ENCODE peak calls at places on chromosomes 6 and 20, in nine cellular contexts. D is dorsolateral prefrontal cortex; K is H9; T is thoracic aorta; Z is CD8-positive, alpha-beta T cell; U is suprapubic skin; Y is fibroblast of lung; Q is left lung; M is heart right ventricle. F is an unnamed sample. For H3K27me3, the result is how much of the 10 kb centered on the place peaks cover.

GRCh38 chr6:87639373-87639772 is 49.4 kb downstream of the ORC3 start:
- DNase-seq in Q (no peak), M (no peak), K (no peak), U (no peak), T (no peak), Z (no peak), Y (no peak), D (no peak), F (no peak)

GRCh38 chr6:90646936-90647335 is 60.1 kb upstream of the MAP3K7 start:
- DNase-seq in D (no peak), K (no peak), Q (no peak), Z (no peak), U (no peak), T (no peak), Y (no peak), M (no peak), F (no peak)

GRCh38 chr6:44105146-44105545 is 22.1 kb downstream of the MRPL14 start:
- DNase-seq in T (no peak), D (no peak), Y (no peak), K (no peak), U (no peak), Q (no peak), Z (no peak), M (no peak), F (no peak)

GRCh38 chr6:108562503-108562993 is 1.8 kb downstream of the FOXO3 start:
- DNase-seq in Z (no peak), K (peak), T (peak), Q (peak), M (peak), Y (peak), D (peak), U (peak), F (peak)

GRCh38 chr20:62052842-62053464 is 12.7 kb downstream of the TAF4 start:
- DNase-seq in Y (no peak), K (no peak), U (no peak), Z (no peak), D (no peak), T (no peak), M (no peak), Q (no peak), F (peak)

GRCh38 chr6:7974932-7975763 is 64.6 kb upstream of the TXNDC5 start:
- DNase-seq in U (peak), Y (peak), D (peak), K (no peak), T (peak), M (peak), Z (no peak), Q (no peak), F (peak)

GRCh38 chr20:19015326-19015725 is 197.1 kb upstream of the SLC24A3 start:
- DNase-seq in D (no peak), T (no peak), Q (no peak), M (no peak), U (no peak), Y (no peak), K (no peak), Z (peak), F (no peak)

GRCh38 chr6:20630617-20631448 is 96.6 kb downstream of the CDKAL1 start:
- DNase-seq in U (no peak), K (no peak), Q (no peak), Y (no peak), D (no peak), M (no peak), T (no peak), Z (no peak), F (no peak)

GRCh38 chr20:23420943-23421925 is at the start of gene NAPB:
- DNase-seq in K (peak), Z (peak), Y (peak), U (peak), T (peak), M (peak), Q (peak), D (peak), F (peak)

GRCh38 chr6:18680842-18681241 is 293.7 kb downstream of the RNF144B start:
- DNase-seq in D (no peak), U (no peak), K (no peak), Y (no peak), Z (no peak), M (no peak), Q (no peak), T (no peak), F (no peak)

GRCh38 chr20:33387177-33387576 is 14.1 kb downstream of the CDK5RAP1 start:
- DNase-seq in Q (peak), T (no peak), Y (no peak), K (no peak), U (no peak), D (no peak), M (peak), Z (no peak), F (no peak)

DNA sequence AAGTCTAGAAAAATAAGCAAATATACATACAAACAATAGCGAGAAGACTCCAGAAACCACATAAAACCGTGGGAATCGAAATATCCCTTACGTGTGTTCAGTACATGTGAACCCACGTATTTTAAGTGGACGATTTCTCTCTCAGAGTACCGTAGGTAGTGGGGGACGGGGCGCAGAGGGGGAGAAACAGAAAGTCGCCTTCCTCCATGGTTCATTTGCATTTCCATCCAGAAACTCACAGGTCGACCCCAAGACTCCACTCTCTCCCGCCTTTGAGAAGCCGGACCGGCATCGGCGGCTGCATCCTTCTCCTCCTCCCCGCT is 538 bp upstream of the ENPP1 start:
- DNase-seq in Y (no peak), M (no peak), U (no peak), Q (no peak), D (no peak), K (no peak), Z (no peak), T (no peak), F (no peak)
- H3K27me3 ChIP-seq in Y (under half), M (under half), U (under half), Q (half or more), D (under half), K (under half), Z (under half), T (under half), F (under half)

GRCh38 chr6:10733151-10733715 is 10.4 kb downstream of the TMEM14C start:
- DNase-seq in Y (no peak), K (no peak), T (no peak), U (no peak), D (no peak), M (no peak), Q (no peak), Z (no peak), F (no peak)

GRCh38 chr6:10730254-10730653 is 7.4 kb downstream of the TMEM14C start:
- DNase-seq in U (no peak), M (no peak), Z (no peak), Y (no peak), T (no peak), K (no peak), D (no peak), Q (no peak), F (no peak)

GRCh38 chr6:10736721-10737120 is 10.9 kb upstream of the TMEM14B start:
- DNase-seq in Z (no peak), Q (no peak), D (no peak), T (no peak), Y (no peak), K (no peak), U (no peak), M (no peak), F (no peak)

GRCh38 chr6:10733863-10734262 is 11.0 kb downstream of the TMEM14C start:
- DNase-seq in Q (no peak), M (no peak), T (no peak), U (no peak), Y (no peak), Z (no peak), D (no peak), K (no peak), F (no peak)
- TF ChIP-seq CTCF in Q (no peak), M (no peak), T (no peak), U (no peak), Y (no peak), Z (no peak), D (no peak), K (no peak), F (no peak)

GRCh38 chr6:31170600-31170881 is at the start of gene POU5F1:
- DNase-seq in K (peak), M (no peak), Y (no peak), Q (no peak), D (peak), U (no peak), T (no peak), Z (no peak), F (no peak)
- H3K27ac ChIP-seq in K (peak), M (no peak), Y (no peak), Q (no peak), D (no peak), U (no peak), T (no peak), Z (no peak), F (no peak)

GRCh38 chr20:44701889-44702288 is 13.3 kb upstream of the CCN5 start:
- DNase-seq in T (no peak), D (no peak), Y (no peak), M (no peak), Z (no peak), U (no peak), Q (no peak), K (no peak), F (no peak)
- H3K27me3 ChIP-seq in T (under half), D (under half), Y (under half), M (under half), Z (under half), U (under half), Q (under half), K (under half), F (under half)

GRCh38 chr6:37242429-37243052 is 15.0 kb upstream of the TBC1D22B start:
- DNase-seq in M (peak), Q (no peak), U (no peak), Z (no peak), T (peak), Y (peak), D (no peak), K (no peak), F (peak)

GRCh38 chr6:37242042-37242428 is 15.5 kb upstream of the TBC1D22B start:
- DNase-seq in Y (no peak), K (no peak), Q (no peak), Z (no peak), M (no peak), D (no peak), U (no peak), T (no peak), F (no peak)

GRCh38 chr6:37244430-37245310 is 12.9 kb upstream of the TBC1D22B start:
- DNase-seq in Q (no peak), Y (peak), M (peak), K (no peak), U (peak), T (peak), Z (no peak), D (no peak), F (peak)

GRCh38 chr6:37243816-37244370 is 13.7 kb upstream of the TBC1D22B start:
- DNase-seq in Q (no peak), M (no peak), U (no peak), T (no peak), K (no peak), Y (no peak), D (no peak), Z (no peak), F (no peak)

DNA sequence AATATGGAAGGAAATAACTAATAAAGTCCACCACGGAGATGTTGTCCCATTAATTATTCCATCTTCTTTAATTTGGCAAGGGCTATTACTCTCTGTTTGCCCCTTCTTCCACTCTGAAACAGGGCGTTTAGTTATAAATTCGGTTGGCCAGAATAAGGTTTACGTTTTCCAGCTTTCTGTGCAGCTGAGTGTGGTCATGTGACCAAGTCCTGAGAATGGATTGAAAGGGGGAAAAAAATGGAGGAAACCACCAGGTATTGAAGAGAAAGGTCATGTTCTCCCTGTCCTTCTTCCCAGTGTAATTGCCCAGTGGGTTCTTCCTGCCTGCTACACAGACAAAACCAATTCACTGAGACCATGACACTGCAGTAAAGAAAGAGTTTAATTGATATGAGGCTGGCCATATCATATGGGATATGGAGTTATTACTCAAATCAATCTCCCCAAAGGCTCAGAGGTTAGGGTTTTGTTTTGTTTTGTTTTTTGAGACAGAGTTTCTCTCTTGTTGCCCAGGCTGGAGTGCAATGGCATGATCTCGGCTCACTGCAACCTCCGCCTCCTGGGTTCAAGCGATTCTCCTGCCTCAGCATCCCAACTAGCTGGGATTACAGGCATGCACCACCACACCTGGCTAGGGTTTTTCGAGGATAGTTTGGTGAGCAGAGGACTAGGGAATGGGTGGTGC is 14.3 kb upstream of the TBC1D22B start:
- DNase-seq in K (no peak), Z (no peak), T (no peak), U (no peak), M (no peak), Q (no peak), Y (no peak), D (no peak), F (no peak)
- TF ChIP-seq CTCF in K (no peak), Z (no peak), T (no peak), U (no peak), M (no peak), Q (no peak), Y (no peak), D (no peak), F (no peak)

DNA sequence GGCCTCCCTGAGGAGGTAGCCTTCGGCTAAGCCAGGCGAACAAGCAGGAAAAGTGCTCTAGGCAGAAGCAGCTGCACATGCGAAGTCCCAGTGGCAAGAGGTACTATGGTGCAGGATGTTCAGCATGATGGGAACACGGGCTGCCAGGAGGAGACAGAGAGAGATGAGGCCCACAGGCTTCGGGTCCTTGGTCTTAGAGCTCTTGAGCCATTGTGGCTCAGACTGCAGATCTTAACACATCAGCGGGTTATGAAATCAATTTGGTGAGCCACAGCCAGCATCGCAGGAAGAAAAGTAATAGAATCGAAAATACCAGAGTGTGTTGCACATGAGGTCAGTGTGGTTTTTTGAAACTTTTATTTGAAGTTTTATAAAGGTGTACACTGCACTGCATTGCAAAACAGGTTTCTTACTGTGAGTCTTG is 69.1 kb downstream of the EYA2 start:
- DNase-seq in D (no peak), Z (no peak), Y (no peak), T (no peak), K (no peak), M (no peak), Q (no peak), U (no peak), F (no peak)
- H3K27ac ChIP-seq in D (no peak), Z (no peak), Y (no peak), T (no peak), K (no peak), M (no peak), Q (no peak), U (peak), F (peak)

DNA sequence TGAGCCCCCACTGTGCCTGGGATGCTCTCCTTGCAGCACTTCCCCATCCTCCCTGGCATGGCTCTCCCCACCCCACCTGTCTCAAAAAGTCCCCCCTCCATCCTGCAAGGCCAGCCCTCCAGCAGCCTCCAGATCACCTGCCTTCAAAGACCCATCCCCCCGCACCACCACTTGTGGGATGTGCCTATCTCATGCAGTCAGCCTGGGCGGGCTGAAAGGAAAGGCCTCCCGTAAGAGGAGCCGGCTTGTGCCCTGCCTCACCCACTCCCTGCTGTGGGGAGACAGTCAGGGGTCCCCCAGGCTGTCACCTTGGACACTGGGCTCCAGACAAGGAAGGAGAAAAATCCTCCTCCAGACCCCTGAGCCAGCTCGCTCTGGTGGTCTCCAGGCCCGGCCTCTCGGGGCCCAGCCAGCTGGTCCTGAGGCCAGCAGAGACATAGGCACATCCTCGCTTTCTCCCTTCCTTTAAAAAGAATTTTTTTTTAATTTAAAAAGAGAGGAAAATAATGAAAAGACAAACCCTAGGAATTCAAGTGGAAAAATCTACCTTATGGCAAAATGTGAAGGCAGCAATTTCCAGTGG is 77.3 kb downstream of the GRM4 start:
- DNase-seq in U (no peak), Y (no peak), M (no peak), D (no peak), T (no peak), K (no peak), Q (peak), Z (no peak), F (no peak)
- H3K27me3 ChIP-seq in U (half or more), Y (under half), M (under half), D (under half), T (under half), K (under half), Q (half or more), Z (under half), F (under half)

F was measured in breast epithelium.